ENCODE peak calls at places on chromosomes 5 and 9, in four cellular contexts. V, J, I and U are unnamed samples.

GRCh38 chr9:80994892-80995291 is 694.5 kb downstream of the TLE1 start:
- DNase-seq in V (no peak), J (no peak), I (no peak), U (no peak)

GRCh38 chr5:1294839-1295649 is at the start of gene TERT:
- DNase-seq in V (peak; percentile 89), J (no peak), I (no peak), U (no peak)

GRCh38 chr9:35757527-35758275 is 3.6 kb upstream of the MSMP start:
- DNase-seq in V (no peak), J (no peak), I (peak; percentile 35), U (no peak)

GRCh38 chr5:53180971-53181370 is 71.4 kb upstream of the MOCS2 start:
- DNase-seq in V (no peak), J (no peak), I (no peak), U (no peak)

GRCh38 chr5:150989695-150990094 is 30.7 kb upstream of the GPX3 start:
- DNase-seq in V (no peak), J (peak; percentile 9), I (no peak), U (no peak)

GRCh38 chr5:79093762-79094161 is 17.8 kb upstream of the BHMT start:
- DNase-seq in V (no peak), J (no peak), I (peak; percentile 52), U (no peak)

GRCh38 chr9:114900937-114901802 is 29.2 kb downstream of the TNFSF8 start:
- DNase-seq in V (no peak), J (no peak), I (no peak), U (no peak)

GRCh38 chr9:18767141-18767540 is 265.9 kb downstream of the SAXO1 start:
- DNase-seq in V (no peak), J (no peak), I (no peak), U (no peak)

GRCh38 chr5:1948663-1949191 is 66.0 kb upstream of the IRX4 start:
- DNase-seq in V (no peak), J (no peak), I (no peak), U (no peak)

GRCh38 chr9:129166962-129167557 is 11.0 kb downstream of the IER5L start:
- DNase-seq in V (peak; percentile 91), J (no peak), I (peak; percentile 58), U (peak; percentile 63)

GRCh38 chr5:28286566-28286965 is 1248.2 kb upstream of the CDH9 start:
- DNase-seq in V (no peak), J (no peak), I (no peak), U (no peak)

GRCh38 chr5:168721966-168722365 is 142.8 kb upstream of the PANK3 start:
- DNase-seq in V (no peak), J (no peak), I (no peak), U (no peak)

GRCh38 chr5:73948720-73949119 is 322.7 kb downstream of the ARHGEF28 start:
- DNase-seq in V (no peak), J (no peak), I (no peak), U (no peak)

GRCh38 chr9:112360047-112360804 is 19.7 kb upstream of the HSDL2 start:
- DNase-seq in V (no peak), J (no peak), I (no peak), U (no peak)

GRCh38 chr9:131690950-131691573 is 48.8 kb downstream of the RAPGEF1 start:
- DNase-seq in V (no peak), J (no peak), I (no peak), U (no peak)

GRCh38 chr5:73899916-73900315 is 273.9 kb downstream of the ARHGEF28 start:
- DNase-seq in V (no peak), J (no peak), I (no peak), U (no peak)

GRCh38 chr9:75683591-75683990 is 206.9 kb upstream of the PCSK5 start:
- DNase-seq in V (no peak), J (no peak), I (no peak), U (no peak)

GRCh38 chr9:114417511-114417910 is 29.7 kb upstream of the AKNA start:
- DNase-seq in V (no peak), J (no peak), I (no peak), U (no peak)

GRCh38 chr5:109080481-109080880 is 329.3 kb downstream of the PJA2 start:
- DNase-seq in V (no peak), J (no peak), I (no peak), U (no peak)

GRCh38 chr9:131274674-131275331 is 1.5 kb downstream of the FAM78A start:
- DNase-seq in V (peak; percentile 69), J (no peak), I (no peak), U (no peak)

GRCh38 chr5:67166886-67167285 is 29.7 kb downstream of the CD180 start:
- DNase-seq in V (no peak), J (no peak), I (no peak), U (no peak)

GRCh38 chr9:87499455-87500015 is 1.9 kb downstream of the DAPK1 start:
- DNase-seq in V (no peak), J (no peak), I (no peak), U (no peak)

GRCh38 chr9:135746565-135746964 is 44.6 kb downstream of the KCNT1 start:
- DNase-seq in V (peak; percentile 31), J (no peak), I (no peak), U (no peak)

DNA sequence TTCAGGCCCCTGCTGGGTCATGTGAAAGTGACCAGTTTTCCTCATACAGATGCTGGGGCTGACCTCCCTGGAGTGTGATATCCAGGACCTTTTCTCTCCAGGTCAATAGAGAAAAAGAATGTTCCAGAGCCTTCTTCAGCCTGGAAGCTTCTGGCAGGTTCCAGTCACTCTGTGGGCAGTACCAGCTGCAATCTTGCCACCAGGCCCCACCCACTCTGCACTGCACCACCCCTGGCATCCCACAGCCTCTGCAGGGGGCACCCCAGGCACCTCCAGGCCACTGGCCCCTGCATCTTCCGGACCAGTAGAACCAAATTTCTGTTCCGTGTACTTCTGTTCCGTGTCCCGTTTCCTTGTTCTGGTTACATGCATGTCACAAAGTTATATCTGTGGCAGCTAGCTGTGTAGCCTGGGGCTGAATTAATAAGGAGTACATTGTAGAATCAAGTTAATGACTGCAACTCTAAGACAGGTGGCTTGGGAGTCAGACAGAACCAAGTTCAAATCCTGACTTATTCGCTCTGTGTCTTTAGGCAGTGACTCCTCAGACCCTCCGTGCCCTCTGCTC is 83.2 kb upstream of the ZBTB43 start:
- DNase-seq in V (no peak), J (no peak), I (no peak), U (no peak)
- TF ChIP-seq YY1 in V (no peak), J (no peak), I (no peak), U (no peak)

GRCh38 chr5:132498152-132498551 is 7.6 kb upstream of the IRF1 start:
- DNase-seq in V (no peak), J (no peak), I (no peak), U (no peak)
- TF ChIP-seq YY1 in V (no peak), J (no peak), I (no peak), U (no peak)

DNA sequence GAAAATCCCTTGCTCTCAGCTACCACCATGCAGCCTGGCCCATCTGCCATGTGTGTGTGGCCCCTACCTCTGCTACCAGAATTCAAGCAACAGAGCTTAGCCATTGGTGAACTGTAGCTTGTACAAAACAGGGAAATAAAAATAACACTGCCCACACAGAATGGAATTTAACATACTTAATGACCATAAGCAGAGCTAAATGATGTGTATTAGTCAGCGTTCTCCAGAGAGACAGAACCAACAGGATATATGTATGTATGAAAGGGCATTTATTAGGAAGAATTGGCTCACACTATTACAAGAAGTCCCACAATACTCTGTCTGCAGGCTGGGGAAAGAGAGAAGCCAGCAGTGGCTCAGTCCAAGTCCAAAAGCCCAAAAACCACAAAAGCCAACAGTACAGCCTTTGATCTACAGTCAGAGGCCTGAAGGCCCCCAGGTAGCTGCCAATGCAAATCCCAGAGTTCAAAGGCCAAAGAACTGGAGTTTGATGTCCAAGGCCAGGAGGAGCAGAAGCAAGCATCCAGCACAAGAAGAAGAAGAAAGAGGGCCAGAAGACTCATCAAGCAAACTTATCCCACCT is 318.8 kb downstream of the DNAH5 start:
- DNase-seq in V (no peak), J (no peak), I (no peak), U (no peak)
- TF ChIP-seq YY1 in V (no peak), J (no peak), I (no peak), U (no peak)

DNA sequence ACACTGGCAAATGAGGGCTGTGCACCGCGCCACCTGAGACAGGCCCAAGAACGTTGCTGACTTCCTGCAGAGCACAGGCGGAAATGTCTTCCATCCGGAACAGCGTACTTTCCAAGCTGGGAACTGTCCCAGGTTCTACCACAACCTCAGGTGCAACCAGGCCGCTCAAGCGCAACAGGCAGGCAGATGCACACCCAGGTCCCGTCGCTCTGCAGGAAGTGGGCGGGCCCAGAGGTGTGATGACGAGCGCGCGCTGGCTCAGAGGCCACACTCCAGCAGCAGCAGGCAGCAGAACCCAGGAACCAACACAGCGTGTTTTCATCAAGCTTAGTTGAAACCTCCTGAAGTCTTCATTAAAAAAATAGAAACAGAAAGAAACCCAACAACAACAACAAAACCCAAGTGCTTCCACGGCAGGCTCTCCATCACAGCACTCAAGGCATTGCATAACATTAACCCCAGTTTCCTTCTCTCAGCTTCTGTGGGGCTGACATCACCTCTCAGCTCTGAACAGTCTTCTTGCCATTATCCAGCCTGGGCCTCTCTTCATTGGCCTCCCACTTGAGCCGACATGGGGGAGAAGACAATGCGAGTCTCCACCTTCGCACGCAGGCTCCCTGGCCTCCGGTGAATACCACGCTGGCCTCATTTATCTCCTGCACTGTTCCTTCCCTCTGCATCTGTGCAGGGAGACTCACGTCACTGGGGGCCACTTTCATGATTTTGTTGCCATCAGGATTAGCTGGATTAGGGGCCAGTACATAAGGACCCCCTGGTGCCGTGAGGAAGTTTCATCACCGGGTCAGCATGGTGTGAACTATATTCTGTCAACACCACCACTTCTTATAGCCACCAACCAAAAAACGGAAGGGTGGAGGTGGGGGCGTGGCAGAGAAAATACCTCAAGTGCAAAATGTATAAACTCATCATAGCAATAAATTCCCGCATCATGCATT is 22.1 kb downstream of the PTCH1 start:
- DNase-seq in V (no peak), J (no peak), I (no peak), U (no peak)
- TF ChIP-seq YY1 in V (no peak), J (no peak), I (no peak), U (no peak)

GRCh38 chr5:26482817-26483375 is 555.5 kb downstream of the CDH9 start:
- DNase-seq in V (peak; percentile 30), J (peak; percentile 51), I (peak; percentile 30), U (peak; percentile 4)
- TF ChIP-seq YY1 in V (no peak), J (peak; percentile 75), I (no peak), U (no peak)

DNA sequence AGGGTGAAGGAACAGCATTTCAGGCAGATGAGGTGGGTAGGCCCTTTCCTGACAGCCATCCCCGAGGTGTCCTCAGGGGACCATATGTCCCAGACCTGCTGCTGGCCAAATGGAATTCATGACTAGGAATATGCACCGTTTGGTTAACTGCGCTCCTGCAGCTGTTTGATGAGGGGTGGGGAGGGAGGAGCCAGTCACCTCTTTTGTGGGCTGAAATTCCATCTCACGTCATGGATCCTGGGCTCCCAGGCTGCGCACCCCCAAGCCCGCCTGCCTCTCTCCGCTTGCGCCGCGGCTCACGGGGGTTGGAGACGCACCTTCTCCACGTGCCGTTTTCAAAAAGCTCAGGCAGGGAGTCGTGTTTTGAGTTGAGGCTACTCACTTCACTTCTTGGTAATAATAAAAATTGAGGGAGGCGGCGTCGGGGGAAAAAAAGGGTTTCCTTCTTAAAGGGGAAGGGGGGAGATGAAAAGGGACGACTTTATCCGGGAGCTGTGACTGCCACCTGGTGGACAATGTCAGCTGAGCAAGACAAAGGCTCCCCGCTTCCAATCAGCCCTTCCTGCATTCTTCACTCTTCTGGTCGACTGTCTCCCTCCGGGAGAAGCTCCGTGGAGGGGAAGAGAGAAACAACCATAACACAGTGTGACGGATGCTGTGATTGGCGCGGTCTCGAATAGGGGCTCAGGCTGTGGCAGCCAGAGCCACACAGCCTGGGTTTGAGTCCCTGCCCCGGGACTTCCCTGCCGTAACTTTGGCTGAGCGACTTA is 15.9 kb upstream of the C5orf47 start:
- DNase-seq in V (peak; percentile 81), J (peak; percentile 70), I (peak; percentile 73), U (peak; percentile 64)
- TF ChIP-seq YY1 in V (no peak), J (no peak), I (no peak), U (no peak)